ENCODE peak calls at places on chromosome 22, in seven cellular contexts. Y, T, C, M, D, K and V are unnamed samples.

GRCh38 chr22:36073476-36073875 is 44.9 kb upstream of the RBFOX2 start:
- DNase-seq in Y (no peak), T (no peak), C (no peak), M (peak), D (no peak), K (no peak), V (peak)

GRCh38 chr22:49392247-49392646 is 435.4 kb downstream of the BRD1 start:
- DNase-seq in Y (no peak), T (no peak), C (no peak), M (no peak), D (no peak), K (no peak), V (no peak)

GRCh38 chr22:35729309-35729698 is 11.6 kb downstream of the APOL5 start:
- DNase-seq in Y (no peak), T (no peak), C (no peak), M (no peak), D (no peak), K (no peak), V (no peak)

GRCh38 chr22:26610983-26611382 is 6.8 kb downstream of the CRYBB1 start:
- DNase-seq in Y (no peak), T (no peak), C (no peak), M (peak), D (no peak), K (no peak), V (peak)

GRCh38 chr22:21972293-21972779 is 10.3 kb downstream of the TOP3B start:
- DNase-seq in Y (no peak), T (no peak), C (peak), M (no peak), D (no peak), K (peak), V (peak)

GRCh38 chr22:50078761-50079160 is 6.5 kb downstream of the MLC1 start:
- DNase-seq in Y (no peak), T (no peak), C (no peak), M (no peak), D (no peak), K (no peak), V (no peak)

GRCh38 chr22:46646531-46647211 is 26.5 kb downstream of the GRAMD4 start:
- DNase-seq in Y (no peak), T (no peak), C (no peak), M (no peak), D (no peak), K (no peak), V (no peak)

GRCh38 chr22:19530751-19531150 is 6.5 kb upstream of the CLDN5 start:
- DNase-seq in Y (no peak), T (peak), C (no peak), M (no peak), D (no peak), K (no peak), V (no peak)

GRCh38 chr22:45105281-45105700 is 58.4 kb upstream of the NUP50 start:
- DNase-seq in Y (no peak), T (peak), C (no peak), M (peak), D (no peak), K (no peak), V (no peak)

GRCh38 chr22:39733191-39733590 is 160.4 kb downstream of the ENTHD1 start:
- DNase-seq in Y (no peak), T (no peak), C (no peak), M (no peak), D (no peak), K (no peak), V (no peak)

GRCh38 chr22:45242778-45243191 is 2.1 kb upstream of the KIAA0930 start:
- DNase-seq in Y (no peak), T (no peak), C (no peak), M (peak), D (peak), K (no peak), V (no peak)

GRCh38 chr22:39349506-39349966 is 255 bp upstream of the SYNGR1 start:
- DNase-seq in Y (peak), T (no peak), C (no peak), M (no peak), D (peak), K (no peak), V (no peak)

GRCh38 chr22:23072911-23073491 is 2.7 kb downstream of the GNAZ start:
- DNase-seq in Y (peak), T (peak), C (no peak), M (peak), D (no peak), K (no peak), V (peak)

GRCh38 chr22:37195921-37196320 is 7.9 kb upstream of the C1QTNF6 start:
- DNase-seq in Y (peak), T (peak), C (no peak), M (peak), D (no peak), K (no peak), V (no peak)